ENCODE peak calls at places on chromosomes 12 and 14, in four cellular contexts. One of them, this sample, is unnamed.
A peak's percentile ranks its signal among the peaks of the same experiment; 100 is the strongest.

GRCh38 chr14:32396874-32397273 is 67.8 kb downstream of the AKAP6 start:
- DNase-seq in fibroblast of lung: no peak
- DNase-seq in nucleus accumbens: no peak
- DNase-seq in HuH-7.5: no peak
- DNase-seq in this sample: no peak

GRCh38 chr14:56846970-56847928 is 37.0 kb upstream of the OTX2 start:
- DNase-seq in fibroblast of lung: no peak
- DNase-seq in nucleus accumbens: no peak
- DNase-seq in HuH-7.5: no peak
- DNase-seq in this sample: no peak

GRCh38 chr14:105168979-105169507 is 467 bp upstream of the JAG2 start:
- DNase-seq in fibroblast of lung: no peak
- DNase-seq in nucleus accumbens: no peak
- DNase-seq in HuH-7.5: peak; percentile 65
- DNase-seq in this sample: no peak

GRCh38 chr12:2396448-2396871 is 343.7 kb downstream of the CACNA1C start:
- DNase-seq in fibroblast of lung: peak; percentile 82
- DNase-seq in nucleus accumbens: no peak
- DNase-seq in HuH-7.5: no peak
- DNase-seq in this sample: peak; percentile 30

GRCh38 chr14:66735853-66736252 is 227.9 kb downstream of the GPHN start:
- DNase-seq in fibroblast of lung: no peak
- DNase-seq in nucleus accumbens: no peak
- DNase-seq in HuH-7.5: no peak
- DNase-seq in this sample: no peak

GRCh38 chr12:645563-646071 is 17.6 kb downstream of the NINJ2 start:
- DNase-seq in fibroblast of lung: peak; percentile 64
- DNase-seq in nucleus accumbens: no peak
- DNase-seq in HuH-7.5: no peak
- DNase-seq in this sample: no peak

GRCh38 chr12:89261982-89262381 is 90.3 kb downstream of the DUSP6 start:
- DNase-seq in fibroblast of lung: no peak
- DNase-seq in nucleus accumbens: no peak
- DNase-seq in HuH-7.5: peak; percentile 21
- DNase-seq in this sample: no peak

GRCh38 chr12:15933751-15934150 is 22.6 kb downstream of the DERA start:
- DNase-seq in fibroblast of lung: peak; percentile 77
- DNase-seq in nucleus accumbens: no peak
- DNase-seq in HuH-7.5: no peak
- DNase-seq in this sample: no peak

GRCh38 chr12:122086641-122087285 is 8.2 kb downstream of the MLXIP start:
- DNase-seq in fibroblast of lung: no peak
- DNase-seq in nucleus accumbens: no peak
- DNase-seq in HuH-7.5: no peak
- DNase-seq in this sample: no peak

GRCh38 chr14:90758959-90759358 is 57.3 kb downstream of the TTC7B start:
- DNase-seq in fibroblast of lung: no peak
- DNase-seq in nucleus accumbens: no peak
- DNase-seq in HuH-7.5: no peak
- DNase-seq in this sample: peak; percentile 42

GRCh38 chr12:55974308-55974724 is 438 bp downstream of the RAB5B start:
- DNase-seq in fibroblast of lung: peak; percentile 59
- DNase-seq in nucleus accumbens: no peak
- DNase-seq in HuH-7.5: peak; percentile 64
- DNase-seq in this sample: peak; percentile 66

GRCh38 chr14:30706704-30707103 is 84.6 kb downstream of the SCFD1 start:
- DNase-seq in fibroblast of lung: no peak
- DNase-seq in nucleus accumbens: no peak
- DNase-seq in HuH-7.5: no peak
- DNase-seq in this sample: no peak

GRCh38 chr14:104703269-104703668 is 13.9 kb downstream of the INF2 start:
- DNase-seq in fibroblast of lung: no peak
- DNase-seq in nucleus accumbens: no peak
- DNase-seq in HuH-7.5: no peak
- DNase-seq in this sample: no peak

GRCh38 chr12:53173085-53173715 is 7.3 kb upstream of the ZNF740 start:
- DNase-seq in fibroblast of lung: peak; percentile 50
- DNase-seq in nucleus accumbens: no peak
- DNase-seq in HuH-7.5: no peak
- DNase-seq in this sample: no peak

GRCh38 chr12:112126916-112127315 is 1.6 kb downstream of the TRAFD1 start:
- DNase-seq in fibroblast of lung: peak; percentile 40
- DNase-seq in nucleus accumbens: no peak
- DNase-seq in HuH-7.5: no peak
- DNase-seq in this sample: no peak

GRCh38 chr12:47349770-47350408 is 270.1 kb upstream of the AMIGO2 start:
- DNase-seq in fibroblast of lung: peak; percentile 86
- DNase-seq in nucleus accumbens: no peak
- DNase-seq in HuH-7.5: no peak
- DNase-seq in this sample: no peak

GRCh38 chr12:16299403-16299802 is 21.9 kb upstream of the SLC15A5 start:
- DNase-seq in fibroblast of lung: peak; percentile 12
- DNase-seq in nucleus accumbens: no peak
- DNase-seq in HuH-7.5: no peak
- DNase-seq in this sample: peak; percentile 47